ENCODE peak calls at places on chromosomes 2 and 18, in seven cellular contexts. K is colonic mucosa, N is GM12865, E is foreskin fibroblast, D is AG10803, B is BJ, C is hepatocyte. Q is an unnamed sample.

GRCh38 chr2:112020561-112020960 is 34.5 kb upstream of the TMEM87B start:
- DNase-seq in K (no peak), N (no peak), E (no peak), D (no peak), B (no peak), C (no peak), Q (no peak)

GRCh38 chr2:38572167-38572566 is 30.6 kb downstream of the HNRNPLL start:
- DNase-seq in K (no peak), N (no peak), E (peak), D (peak), B (peak), C (no peak), Q (peak)

GRCh38 chr18:76978616-76979015 is 154.0 kb downstream of the MBP start:
- DNase-seq in K (peak), N (no peak), E (no peak), D (no peak), B (no peak), C (no peak), Q (no peak)

GRCh38 chr2:95524195-95524594 is 39.6 kb upstream of the TRIM43B start:
- DNase-seq in K (no peak), N (no peak), E (no peak), D (no peak), B (no peak), C (no peak), Q (no peak)

GRCh38 chr2:73838889-73839539 is 10.3 kb downstream of the STAMBP start:
- DNase-seq in K (no peak), N (no peak), E (no peak), D (no peak), B (no peak), C (no peak), Q (peak)

GRCh38 chr2:60347781-60348180 is 205.7 kb downstream of the BCL11A start:
- DNase-seq in K (no peak), N (no peak), E (no peak), D (no peak), B (no peak), C (no peak), Q (no peak)

GRCh38 chr18:51235011-51235789 is 37.7 kb upstream of the MEX3C start:
- DNase-seq in K (no peak), N (peak), E (no peak), D (no peak), B (no peak), C (peak), Q (peak)

GRCh38 chr2:190267302-190267701 is 52.3 kb downstream of the HIBCH start:
- DNase-seq in K (no peak), N (no peak), E (peak), D (peak), B (peak), C (no peak), Q (peak)

GRCh38 chr2:98382086-98382485 is 35.8 kb downstream of the CNGA3 start:
- DNase-seq in K (no peak), N (no peak), E (no peak), D (no peak), B (no peak), C (no peak), Q (no peak)

GRCh38 chr2:207239754-207240494 is 74.2 kb upstream of the KLF7 start:
- DNase-seq in K (no peak), N (no peak), E (no peak), D (peak), B (no peak), C (no peak), Q (peak)

GRCh38 chr2:172083725-172084483 is 1.4 kb upstream of the DLX1 start:
- DNase-seq in K (no peak), N (no peak), E (no peak), D (no peak), B (no peak), C (no peak), Q (no peak)

GRCh38 chr2:172429351-172429968 is 2.1 kb downstream of the ITGA6 start:
- DNase-seq in K (no peak), N (no peak), E (no peak), D (peak), B (no peak), C (peak), Q (peak)

GRCh38 chr18:49878567-49878966 is 65.2 kb upstream of the ACAA2 start:
- DNase-seq in K (no peak), N (no peak), E (peak), D (no peak), B (no peak), C (no peak), Q (no peak)

GRCh38 chr2:203122317-203122998 is 107.8 kb downstream of the NBEAL1 start:
- DNase-seq in K (no peak), N (peak), E (no peak), D (no peak), B (no peak), C (peak), Q (no peak)

GRCh38 chr2:63059434-63060078 is 8.9 kb downstream of the OTX1 start:
- DNase-seq in K (no peak), N (no peak), E (no peak), D (no peak), B (no peak), C (no peak), Q (no peak)

GRCh38 chr18:24270937-24271380 is 126.7 kb downstream of the OSBPL1A start:
- DNase-seq in K (no peak), N (no peak), E (peak), D (peak), B (no peak), C (peak), Q (peak)

GRCh38 chr2:222892321-222892720 is 31.5 kb downstream of the ACSL3 start:
- DNase-seq in K (no peak), N (no peak), E (no peak), D (peak), B (no peak), C (no peak), Q (peak)

GRCh38 chr18:27959101-27959500 is 217.8 kb downstream of the CDH2 start:
- DNase-seq in K (no peak), N (no peak), E (no peak), D (no peak), B (no peak), C (no peak), Q (no peak)

GRCh38 chr2:10246370-10246769 is 56.3 kb upstream of the HPCAL1 start:
- DNase-seq in K (no peak), N (no peak), E (no peak), D (no peak), B (no peak), C (no peak), Q (no peak)

GRCh38 chr2:64186698-64187605 is 42.7 kb upstream of the PELI1 start:
- DNase-seq in K (no peak), N (no peak), E (no peak), D (no peak), B (no peak), C (no peak), Q (no peak)

DNA sequence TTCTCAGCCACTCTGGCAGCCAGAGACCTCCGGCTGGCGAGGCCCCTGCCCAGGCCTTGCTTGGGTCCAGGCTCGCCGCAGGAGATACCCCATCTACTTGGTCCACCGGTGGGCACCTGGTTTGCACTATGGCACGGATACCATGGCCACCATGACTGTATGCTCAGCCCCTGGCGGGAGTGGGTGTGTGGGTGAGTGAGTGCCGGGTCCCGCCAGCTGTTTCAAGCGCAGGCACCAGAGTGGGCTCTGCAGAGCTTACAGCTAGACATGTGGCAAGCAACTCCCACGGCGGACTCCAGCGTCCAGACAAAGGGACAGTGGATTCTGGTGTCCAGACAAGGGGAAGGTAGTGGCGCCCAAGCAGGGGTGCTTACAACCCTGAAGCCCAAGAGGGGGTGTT is 1.4 kb downstream of the ATG4B start:
- DNase-seq in K (no peak), N (no peak), E (no peak), D (no peak), B (no peak), C (no peak), Q (no peak)
- H3K4me3 ChIP-seq in K (no peak), N (no peak), E (peak), D (peak), B (no peak), C (peak), Q (no peak)

GRCh38 chr18:12278765-12279682 is 24.9 kb downstream of the CIDEA start:
- DNase-seq in K (peak), N (no peak), E (peak), D (peak), B (peak), C (peak), Q (peak)
- H3K4me3 ChIP-seq in K (peak), N (no peak), E (peak), D (peak), B (peak), C (no peak), Q (peak)

GRCh38 chr2:11558206-11558886 is 24.5 kb downstream of the GREB1 start:
- DNase-seq in K (no peak), N (no peak), E (no peak), D (no peak), B (no peak), C (no peak), Q (no peak)

GRCh38 chr2:11559066-11559785 is 25.4 kb downstream of the GREB1 start:
- DNase-seq in K (no peak), N (no peak), E (no peak), D (no peak), B (no peak), C (no peak), Q (no peak)

GRCh38 chr2:11554430-11554764 is 20.6 kb downstream of the GREB1 start:
- DNase-seq in K (no peak), N (peak), E (no peak), D (no peak), B (no peak), C (no peak), Q (no peak)

GRCh38 chr2:11553661-11554429 is 20.0 kb downstream of the GREB1 start:
- DNase-seq in K (no peak), N (no peak), E (peak), D (peak), B (no peak), C (no peak), Q (peak)

DNA sequence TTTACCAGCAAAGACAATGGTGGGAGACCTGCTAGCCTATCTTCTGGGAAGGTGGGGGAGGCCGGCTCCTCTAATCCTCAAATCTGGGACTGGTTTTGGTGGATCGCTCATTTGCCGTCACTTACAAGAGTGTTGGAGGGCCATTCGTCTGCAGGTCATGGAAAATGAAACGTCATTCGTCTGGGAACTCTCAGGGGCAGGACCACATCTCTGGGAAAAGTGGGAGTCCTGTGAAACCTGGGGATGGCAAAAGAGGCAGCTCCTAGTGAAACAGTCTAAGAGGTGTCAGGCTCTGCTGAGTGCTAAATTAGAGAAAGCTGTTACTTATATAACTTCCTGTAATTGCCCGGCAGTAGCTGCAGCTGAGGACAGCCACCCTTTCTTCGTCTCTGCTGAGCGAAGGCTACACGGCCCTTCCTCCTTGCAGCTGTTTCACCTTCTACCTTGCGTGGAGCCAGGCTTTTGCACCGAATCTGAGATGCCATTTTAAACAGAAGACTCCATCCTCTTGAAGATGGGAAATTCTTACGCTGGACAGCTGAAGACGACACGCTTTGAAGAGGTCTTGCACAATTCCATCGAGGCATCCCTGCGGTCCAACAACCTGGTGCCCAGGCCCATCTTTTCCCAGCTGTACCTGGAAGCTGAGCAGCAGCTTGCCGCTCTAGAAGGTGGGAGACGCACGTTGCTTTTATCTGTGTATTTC is 22.4 kb downstream of the GREB1 start:
- DNase-seq in K (no peak), N (no peak), E (no peak), D (no peak), B (no peak), C (no peak), Q (no peak)
- H3K4me3 ChIP-seq in K (no peak), N (no peak), E (no peak), D (no peak), B (no peak), C (no peak), Q (no peak)

DNA sequence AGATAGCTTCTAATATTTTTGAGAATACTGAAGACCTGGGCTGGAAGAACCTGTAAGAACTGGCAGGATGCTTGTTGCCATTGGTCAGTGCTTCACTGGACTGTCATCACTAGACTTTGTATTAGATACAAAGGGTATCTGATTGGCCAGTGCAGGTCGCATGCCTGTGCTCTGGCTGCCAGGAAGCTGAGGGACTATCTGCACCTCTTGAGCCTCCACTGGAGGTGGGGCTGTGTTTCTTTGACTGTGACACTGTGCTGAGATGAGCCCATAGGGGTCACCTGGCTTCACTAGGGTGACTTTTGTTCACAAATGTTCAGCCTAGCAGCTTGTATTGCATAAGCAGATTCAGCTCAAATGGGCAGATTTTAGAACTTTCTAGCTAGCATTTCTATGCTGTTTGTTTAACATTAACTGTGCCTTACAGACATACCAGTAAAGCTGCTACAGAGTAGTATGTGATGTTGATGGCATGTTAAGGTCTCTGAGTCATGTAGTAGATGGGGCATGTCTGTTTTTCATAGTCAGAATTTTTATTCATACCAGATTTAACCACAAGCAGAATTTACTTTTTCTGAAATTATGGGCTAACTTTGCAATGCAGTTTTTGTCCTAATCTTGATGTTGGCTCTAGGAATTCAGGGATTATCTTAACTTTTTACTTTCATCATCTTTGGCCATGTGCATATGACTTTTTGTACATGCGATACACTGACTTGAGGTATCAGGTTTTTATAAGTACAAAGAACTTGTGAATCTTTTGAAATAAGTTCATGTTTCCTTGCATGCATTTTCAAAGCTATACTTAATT is 56.1 kb downstream of the RHBDD1 start:
- DNase-seq in K (no peak), N (no peak), E (peak), D (peak), B (peak), C (peak), Q (peak)
- H3K4me3 ChIP-seq in K (no peak), N (no peak), E (no peak), D (no peak), B (no peak), C (no peak), Q (no peak)

GRCh38 chr2:182522930-182523541 is 96.2 kb upstream of the PDE1A start:
- DNase-seq in K (no peak), N (no peak), E (no peak), D (no peak), B (no peak), C (no peak), Q (peak)
- H3K4me3 ChIP-seq in K (no peak), N (no peak), E (peak), D (no peak), B (peak), C (no peak), Q (no peak)

GRCh38 chr2:66582364-66582974 is 147.5 kb downstream of the MEIS1 start:
- DNase-seq in K (no peak), N (no peak), E (no peak), D (no peak), B (no peak), C (no peak), Q (no peak)
- H3K4me3 ChIP-seq in K (no peak), N (no peak), E (peak), D (peak), B (peak), C (peak), Q (peak)

GRCh38 chr2:99652862-99653261 is 163.0 kb upstream of the REV1 start:
- DNase-seq in K (no peak), N (no peak), E (no peak), D (no peak), B (no peak), C (no peak), Q (no peak)

GRCh38 chr2:99645960-99646359 is 156.1 kb upstream of the REV1 start:
- DNase-seq in K (no peak), N (no peak), E (no peak), D (no peak), B (no peak), C (no peak), Q (no peak)

GRCh38 chr2:99651930-99652670 is 162.3 kb upstream of the REV1 start:
- DNase-seq in K (no peak), N (no peak), E (no peak), D (peak), B (no peak), C (no peak), Q (peak)

GRCh38 chr2:99648115-99648850 is 158.5 kb upstream of the REV1 start:
- DNase-seq in K (no peak), N (no peak), E (no peak), D (peak), B (peak), C (no peak), Q (peak)

DNA sequence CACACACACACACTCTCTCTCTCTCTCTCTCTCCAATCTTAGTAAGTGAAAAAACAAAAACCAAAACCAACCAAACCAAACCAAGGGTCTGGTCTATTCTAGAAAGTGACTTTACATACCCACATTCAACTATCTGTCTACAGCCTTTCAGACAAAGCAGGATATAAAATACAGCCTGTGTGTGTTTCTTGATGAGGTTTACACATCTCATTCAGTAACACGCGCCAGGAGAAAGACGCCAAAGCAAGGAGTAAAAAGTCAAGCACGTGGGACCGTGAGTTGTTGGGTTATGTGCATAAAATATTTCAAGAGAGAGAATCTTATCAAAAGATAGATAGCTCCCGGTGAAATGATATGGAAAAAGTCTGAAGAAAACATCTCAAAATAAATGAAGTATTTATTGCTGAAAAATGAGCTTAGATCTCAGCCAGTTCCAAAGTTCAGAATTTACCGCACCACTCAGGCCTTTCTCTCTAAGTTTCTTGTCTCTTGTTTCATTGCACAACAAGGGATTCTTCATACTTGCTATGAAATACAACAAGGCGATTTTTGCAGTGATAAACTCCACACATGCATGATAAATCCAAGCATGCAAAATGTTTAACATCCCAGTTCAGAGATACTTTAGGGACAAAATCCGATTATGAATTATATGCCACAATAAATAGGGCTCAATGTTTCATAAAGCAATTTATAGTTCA is 159.2 kb upstream of the REV1 start:
- DNase-seq in K (no peak), N (no peak), E (no peak), D (peak), B (no peak), C (no peak), Q (no peak)
- H3K4me3 ChIP-seq in K (no peak), N (no peak), E (no peak), D (no peak), B (no peak), C (no peak), Q (no peak)

DNA sequence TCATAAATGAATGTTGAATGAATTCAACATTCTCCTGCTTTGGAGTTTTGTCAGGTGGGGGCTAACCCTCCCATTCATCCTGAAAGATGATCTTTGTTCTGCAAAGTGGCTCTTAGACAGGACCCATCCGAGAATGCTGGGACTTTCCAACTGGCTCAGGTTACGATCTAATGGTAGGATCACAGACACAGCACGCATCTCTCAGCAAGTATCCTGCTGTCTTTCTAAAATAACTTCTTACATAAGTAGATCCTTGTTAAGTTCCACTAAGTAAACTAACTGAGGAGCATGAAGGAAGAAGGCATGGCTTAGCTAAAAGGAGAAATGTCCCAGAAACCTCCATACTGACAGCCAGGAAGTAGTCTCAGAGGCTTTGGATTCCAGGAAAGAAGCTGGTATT is 23.7 kb downstream of the CYP27A1 start:
- DNase-seq in K (no peak), N (peak), E (no peak), D (peak), B (peak), C (peak), Q (peak)
- H3K4me3 ChIP-seq in K (no peak), N (peak), E (no peak), D (no peak), B (no peak), C (no peak), Q (no peak)

Q was measured in astrocyte of the spinal cord.